ENCODE peak calls at places on chromosomes 6 and 20, in four cellular contexts. C is fibroblast of the conjunctiva, U is DMS79, I is naive B cell. G is an unnamed sample.

GRCh38 chr20:9467995-9468394 is 46.4 kb upstream of the LAMP5 start:
- DNase-seq in C (no peak), U (no peak), I (no peak), G (peak; percentile 31)

GRCh38 chr6:11738681-11739375 is 39.8 kb downstream of the ADTRP start:
- DNase-seq in U (no peak), C (no peak), I (no peak), G (peak; percentile 10)

GRCh38 chr20:5100684-5101347 is 18.9 kb downstream of the PCNA start:
- DNase-seq in U (no peak), C (peak; percentile 37), I (peak; percentile 58), G (no peak)

GRCh38 chr6:47729019-47729418 is 30.6 kb downstream of the ADGRF4 start:
- DNase-seq in I (no peak), U (no peak), C (no peak), G (no peak)

GRCh38 chr6:1756472-1757129 is 146.9 kb downstream of the FOXC1 start:
- DNase-seq in C (no peak), I (no peak), U (no peak), G (no peak)

GRCh38 chr6:110528051-110528929 is 51.9 kb upstream of the SLC22A16 start:
- DNase-seq in I (peak; percentile 36), U (peak; percentile 10), C (no peak), G (peak; percentile 17)

GRCh38 chr20:57505991-57506390 is 18.9 kb downstream of the CTCFL start:
- DNase-seq in I (no peak), U (peak; percentile 69), C (no peak), G (peak; percentile 5)

GRCh38 chr20:34268851-34269668 is 27.8 kb downstream of the ASIP start:
- DNase-seq in U (no peak), C (no peak), I (peak; percentile 16), G (no peak)

GRCh38 chr6:146972526-146972925 is 231.7 kb upstream of the STXBP5 start:
- DNase-seq in C (no peak), U (no peak), I (no peak), G (no peak)

GRCh38 chr6:28988536-28989415 is 16.3 kb downstream of the ZNF311 start:
- DNase-seq in C (peak; percentile 65), I (peak; percentile 80), U (no peak), G (no peak)

GRCh38 chr6:136508701-136509387 is 41.4 kb downstream of the MAP7 start:
- DNase-seq in C (no peak), U (no peak), I (no peak), G (no peak)

GRCh38 chr6:149190228-149190831 is 127.2 kb upstream of the TAB2 start:
- DNase-seq in U (no peak), C (no peak), I (peak; percentile 58), G (no peak)

GRCh38 chr20:40481743-40482458 is 207.1 kb downstream of the MAFB start:
- DNase-seq in C (no peak), U (no peak), I (no peak), G (no peak)